ENCODE peak calls at places on chromosomes 13 and 19, in ten cellular contexts. R is DMS79; A is T1000; L is bronchial epithelial cell; V is T-cell; C is stimulated activated CD4-positive, alpha-beta T cell treated with anti-CD3 and anti-CD28 coated beads, Interleukin-1b, Interleukin-23, amount 100 ng/mL, for 24 hours; J is upper lobe of left lung; E is HEK293T; W is astrocyte of the spinal cord; G is mucosa of descending colon. X is an unnamed sample.

GRCh38 chr13:77409412-77409811 is 82.5 kb upstream of the MYCBP2 start:
- DNase-seq in R (no peak), A (no peak), L (no peak), V (no peak), C (no peak), J (no peak), E (no peak), W (no peak), G (no peak), X (no peak)

GRCh38 chr13:51970251-51970793 is 40.9 kb downstream of the ATP7B start:
- DNase-seq in R (peak), A (no peak), L (no peak), V (no peak), C (no peak), J (no peak), E (no peak), W (no peak), G (no peak), X (no peak)

GRCh38 chr19:7101498-7102253 is 32.2 kb downstream of the ZNF557 start:
- DNase-seq in R (no peak), A (no peak), L (no peak), V (peak), C (no peak), J (no peak), E (no peak), W (no peak), G (no peak), X (no peak)

GRCh38 chr13:57716295-57716694 is 84.8 kb downstream of the PCDH17 start:
- DNase-seq in R (no peak), A (no peak), L (peak), V (no peak), C (no peak), J (no peak), E (no peak), W (no peak), G (no peak), X (no peak)

GRCh38 chr13:113852536-113853517 is 11.0 kb downstream of the GAS6 start:
- DNase-seq in R (no peak), A (no peak), L (no peak), V (no peak), C (no peak), J (peak), E (no peak), W (no peak), G (no peak), X (no peak)

GRCh38 chr19:1251233-1251502 is 2.8 kb downstream of the MIDN start:
- DNase-seq in R (peak), A (peak), L (peak), V (no peak), C (no peak), J (no peak), E (peak), W (peak), G (no peak), X (peak)

GRCh38 chr13:36509369-36509768 is 77.1 kb downstream of the CCNA1 start:
- DNase-seq in R (no peak), A (no peak), L (no peak), V (no peak), C (no peak), J (no peak), E (peak), W (no peak), G (no peak), X (no peak)

GRCh38 chr13:27619711-27620376 is 485 bp downstream of the LNX2 start:
- DNase-seq in R (no peak), A (no peak), L (peak), V (no peak), C (peak), J (no peak), E (peak), W (peak), G (no peak), X (peak)

GRCh38 chr13:51286135-51287002 is 53.1 kb upstream of the SERPINE3 start:
- DNase-seq in R (no peak), A (no peak), L (peak), V (peak), C (peak), J (peak), E (peak), W (peak), G (peak), X (peak)

GRCh38 chr19:3554254-3555083 is 2.9 kb downstream of the MFSD12 start:
- DNase-seq in R (no peak), A (no peak), L (no peak), V (peak), C (no peak), J (no peak), E (no peak), W (no peak), G (no peak), X (peak)

GRCh38 chr13:113592571-113592970 is 8.0 kb downstream of the TFDP1 start:
- DNase-seq in R (no peak), A (no peak), L (no peak), V (no peak), C (no peak), J (no peak), E (no peak), W (no peak), G (no peak), X (peak)

GRCh38 chr13:110773480-110773879 is 60.0 kb downstream of the ING1 start:
- DNase-seq in R (no peak), A (no peak), L (no peak), V (no peak), C (no peak), J (no peak), E (no peak), W (no peak), G (no peak), X (no peak)

GRCh38 chr13:57630661-57631606 is 610 bp upstream of the PCDH17 start:
- DNase-seq in R (no peak), A (peak), L (peak), V (no peak), C (no peak), J (peak), E (peak), W (peak), G (no peak), X (peak)

GRCh38 chr13:90185734-90186133 is 1161.8 kb upstream of the MIR17HG start:
- DNase-seq in R (no peak), A (no peak), L (peak), V (no peak), C (no peak), J (no peak), E (no peak), W (no peak), G (no peak), X (no peak)

X was measured in RPMI7951.